ENCODE peak calls at places on chromosomes 4 and X, in nine cellular contexts. K is OCI-LY7; O is dorsolateral prefrontal cortex; H is stimulated activated CD8-positive, alpha-beta memory T cell treated with anti-CD3 and anti-CD28 coated beads, Interleukin-15, amount 100 ng/mL, for 48 hours; W is GM12865; Y is GM12878; E is mesendoderm; I is T-helper 9 cell; P is H7. M is an unnamed sample.

GRCh38 chr4:88949605-88950004 is 107.4 kb downstream of the FAM13A start:
- DNase-seq in K (no peak), O (no peak), H (no peak), W (no peak), Y (no peak), E (no peak), I (no peak), P (no peak), M (no peak)

GRCh38 chrX:16712825-16713155 is 321 bp upstream of the CTPS2 start:
- DNase-seq in K (no peak), O (no peak), H (no peak), W (no peak), Y (no peak), E (peak), I (no peak), P (no peak), M (no peak)

GRCh38 chr4:153641532-153641931 is 42.5 kb upstream of the TLR2 start:
- DNase-seq in K (no peak), O (no peak), H (no peak), W (no peak), Y (no peak), E (no peak), I (no peak), P (no peak), M (no peak)

GRCh38 chr4:151014521-151015457 is at the start of gene LRBA:
- DNase-seq in K (peak), O (peak), H (peak), W (peak), Y (peak), E (peak), I (peak), P (peak), M (peak)

GRCh38 chr4:185847352-185848078 is 35.5 kb upstream of the SORBS2 start:
- DNase-seq in K (no peak), O (no peak), H (no peak), W (no peak), Y (no peak), E (peak), I (no peak), P (no peak), M (peak)

GRCh38 chrX:17403231-17403691 is 28.3 kb downstream of the NHS start:
- DNase-seq in K (no peak), O (no peak), H (no peak), W (no peak), Y (no peak), E (no peak), I (no peak), P (no peak), M (no peak)

GRCh38 chr4:167290684-167291083 is 56.4 kb upstream of the SPOCK3 start:
- DNase-seq in K (no peak), O (no peak), H (no peak), W (peak), Y (no peak), E (peak), I (no peak), P (peak), M (no peak)

GRCh38 chrX:109774706-109775105 is 41.6 kb upstream of the ACSL4 start:
- DNase-seq in K (no peak), O (no peak), H (no peak), W (peak), Y (peak), E (no peak), I (no peak), P (peak), M (no peak)

GRCh38 chr4:157048248-157048647 is 27.7 kb upstream of the GLRB start:
- DNase-seq in K (no peak), O (no peak), H (no peak), W (no peak), Y (no peak), E (no peak), I (no peak), P (no peak), M (peak)

GRCh38 chrX:1535241-1536041 is 1.5 kb downstream of the P2RY8 start:
- DNase-seq in K (peak), O (no peak), H (peak), W (peak), Y (peak), E (no peak), I (peak), P (no peak), M (no peak)

GRCh38 chr4:185881427-185881826 is 69.4 kb upstream of the SORBS2 start:
- DNase-seq in K (no peak), O (no peak), H (no peak), W (no peak), Y (no peak), E (peak), I (no peak), P (no peak), M (no peak)

GRCh38 chr4:114417214-114417613 is 181.4 kb upstream of the UGT8 start:
- DNase-seq in K (peak), O (no peak), H (no peak), W (peak), Y (no peak), E (peak), I (no peak), P (peak), M (no peak)

GRCh38 chrX:72258174-72258573 is 18.9 kb downstream of the RPS4X start:
- DNase-seq in K (no peak), O (no peak), H (no peak), W (no peak), Y (no peak), E (no peak), I (no peak), P (no peak), M (no peak)

GRCh38 chr4:17120761-17121160 is 222.3 kb upstream of the LDB2 start:
- DNase-seq in K (no peak), O (no peak), H (no peak), W (no peak), Y (no peak), E (no peak), I (no peak), P (no peak), M (no peak)

GRCh38 chr4:68630371-68630770 is 40.1 kb downstream of the UGT2B15 start:
- DNase-seq in K (no peak), O (no peak), H (no peak), W (no peak), Y (no peak), E (peak), I (no peak), P (no peak), M (no peak)

GRCh38 chrX:55142206-55142918 is 53.5 kb downstream of the PAGE2 start:
- DNase-seq in K (no peak), O (no peak), H (no peak), W (no peak), Y (no peak), E (no peak), I (no peak), P (no peak), M (no peak)

GRCh38 chr4:1056671-1057402 is 45.4 kb downstream of the FGFRL1 start:
- DNase-seq in K (no peak), O (peak), H (no peak), W (no peak), Y (no peak), E (no peak), I (no peak), P (peak), M (no peak)

GRCh38 chr4:6546681-6547447 is 28.1 kb upstream of the MAN2B2 start:
- DNase-seq in K (peak), O (no peak), H (peak), W (peak), Y (no peak), E (peak), I (peak), P (peak), M (no peak)

GRCh38 chr4:169410839-169411770 is 140.3 kb upstream of the SH3RF1 start:
- DNase-seq in K (peak), O (no peak), H (peak), W (peak), Y (peak), E (peak), I (peak), P (no peak), M (peak)

GRCh38 chr4:182189107-182189878 is 53.9 kb upstream of the TENM3 start:
- DNase-seq in K (no peak), O (no peak), H (no peak), W (no peak), Y (no peak), E (no peak), I (no peak), P (no peak), M (no peak)

GRCh38 chr4:1312821-1313640 is 23.3 kb downstream of the MAEA start:
- DNase-seq in K (no peak), O (no peak), H (no peak), W (no peak), Y (no peak), E (no peak), I (no peak), P (no peak), M (no peak)

GRCh38 chrX:72048515-72049455 is 82.9 kb downstream of the RTL5 start:
- DNase-seq in K (no peak), O (no peak), H (no peak), W (peak), Y (no peak), E (no peak), I (no peak), P (no peak), M (no peak)

GRCh38 chr4:85127653-85128052 is 161.2 kb upstream of the WDFY3 start:
- DNase-seq in K (peak), O (no peak), H (no peak), W (peak), Y (no peak), E (peak), I (no peak), P (peak), M (peak)

GRCh38 chr4:106690487-106690886 is 321.9 kb upstream of the GIMD1 start:
- DNase-seq in K (no peak), O (no peak), H (no peak), W (no peak), Y (no peak), E (peak), I (no peak), P (no peak), M (no peak)

GRCh38 chr4:26482508-26483462 is 7.5 kb downstream of the CCKAR start:
- DNase-seq in K (no peak), O (no peak), H (no peak), W (no peak), Y (no peak), E (no peak), I (no peak), P (no peak), M (no peak)

GRCh38 chr4:183960021-183960420 is 54.9 kb downstream of the STOX2 start:
- DNase-seq in K (no peak), O (peak), H (no peak), W (no peak), Y (no peak), E (peak), I (no peak), P (peak), M (peak)

GRCh38 chrX:13223868-13224555 is 95.8 kb downstream of the ATXN3L start:
- DNase-seq in K (no peak), O (no peak), H (no peak), W (no peak), Y (no peak), E (peak), I (no peak), P (no peak), M (peak)

GRCh38 chr4:83865417-83866150 is 329.7 kb downstream of the GPAT3 start:
- DNase-seq in K (no peak), O (no peak), H (no peak), W (no peak), Y (no peak), E (peak), I (no peak), P (no peak), M (no peak)

GRCh38 chr4:2651998-2652397 is 104.1 kb downstream of the TNIP2 start:
- DNase-seq in K (no peak), O (no peak), H (no peak), W (no peak), Y (no peak), E (no peak), I (no peak), P (no peak), M (no peak)

GRCh38 chr4:184884863-184885262 is 59.1 kb upstream of the ACSL1 start:
- DNase-seq in K (no peak), O (no peak), H (no peak), W (no peak), Y (no peak), E (no peak), I (no peak), P (no peak), M (no peak)

GRCh38 chr4:159210975-159211374 is 108.1 kb downstream of the RAPGEF2 start:
- DNase-seq in K (no peak), O (no peak), H (no peak), W (no peak), Y (no peak), E (peak), I (no peak), P (no peak), M (no peak)

GRCh38 chrX:32483534-32484136 is 727.7 kb downstream of the DMD start:
- DNase-seq in K (peak), O (no peak), H (no peak), W (no peak), Y (no peak), E (peak), I (no peak), P (no peak), M (no peak)

GRCh38 chrX:40088299-40088625 is 9.5 kb downstream of the BCOR start:
- DNase-seq in K (no peak), O (no peak), H (no peak), W (no peak), Y (no peak), E (no peak), I (no peak), P (peak), M (no peak)

M was measured in right cardiac atrium.